ENCODE peak calls at places on chromosomes 16 and 17, in ten cellular contexts. One of them, this sample, is unnamed.

GRCh38 chr16:85781685-85782370 is 17.5 kb downstream of the EMC8 start:
- DNase-seq in fibroblast of lung: peak
- DNase-seq in astrocyte of the spinal cord: peak
- DNase-seq in lower leg skin: no peak
- DNase-seq in sigmoid colon: peak
- DNase-seq in OCI-LY7: no peak
- DNase-seq in heart right ventricle: peak
- DNase-seq in choroid plexus epithelial cell: peak
- DNase-seq in dorsolateral prefrontal cortex: peak
- DNase-seq in IMR-90: peak
- DNase-seq in this sample: peak

GRCh38 chr16:23496826-23497542 is 13.3 kb downstream of the GGA2 start:
- DNase-seq in fibroblast of lung: peak
- DNase-seq in astrocyte of the spinal cord: no peak
- DNase-seq in lower leg skin: peak
- DNase-seq in sigmoid colon: no peak
- DNase-seq in OCI-LY7: no peak
- DNase-seq in heart right ventricle: no peak
- DNase-seq in choroid plexus epithelial cell: peak
- DNase-seq in dorsolateral prefrontal cortex: no peak
- DNase-seq in IMR-90: peak
- DNase-seq in this sample: peak

GRCh38 chr17:74528491-74529199 is 2.6 kb downstream of the CD300LB start:
- DNase-seq in fibroblast of lung: no peak
- DNase-seq in astrocyte of the spinal cord: no peak
- DNase-seq in lower leg skin: peak
- DNase-seq in sigmoid colon: peak
- DNase-seq in OCI-LY7: peak
- DNase-seq in heart right ventricle: peak
- DNase-seq in choroid plexus epithelial cell: no peak
- DNase-seq in dorsolateral prefrontal cortex: no peak
- DNase-seq in IMR-90: no peak
- DNase-seq in this sample: no peak

GRCh38 chr16:17001471-17001870 is 469.3 kb downstream of the XYLT1 start:
- DNase-seq in fibroblast of lung: no peak
- DNase-seq in astrocyte of the spinal cord: no peak
- DNase-seq in lower leg skin: no peak
- DNase-seq in sigmoid colon: no peak
- DNase-seq in OCI-LY7: no peak
- DNase-seq in heart right ventricle: no peak
- DNase-seq in choroid plexus epithelial cell: no peak
- DNase-seq in dorsolateral prefrontal cortex: no peak
- DNase-seq in IMR-90: no peak
- DNase-seq in this sample: no peak

GRCh38 chr17:45873728-45874127 is 20.6 kb upstream of the MAPT start:
- DNase-seq in fibroblast of lung: no peak
- DNase-seq in astrocyte of the spinal cord: no peak
- DNase-seq in lower leg skin: no peak
- DNase-seq in sigmoid colon: no peak
- DNase-seq in OCI-LY7: no peak
- DNase-seq in heart right ventricle: no peak
- DNase-seq in choroid plexus epithelial cell: no peak
- DNase-seq in dorsolateral prefrontal cortex: no peak
- DNase-seq in IMR-90: no peak
- DNase-seq in this sample: no peak

GRCh38 chr17:73187203-73187769 is 5.6 kb upstream of the COG1 start:
- DNase-seq in fibroblast of lung: no peak
- DNase-seq in astrocyte of the spinal cord: no peak
- DNase-seq in lower leg skin: no peak
- DNase-seq in sigmoid colon: no peak
- DNase-seq in OCI-LY7: no peak
- DNase-seq in heart right ventricle: no peak
- DNase-seq in choroid plexus epithelial cell: no peak
- DNase-seq in dorsolateral prefrontal cortex: no peak
- DNase-seq in IMR-90: no peak
- DNase-seq in this sample: no peak

GRCh38 chr16:8921626-8921984 is 39.5 kb downstream of the LITAFD start:
- DNase-seq in fibroblast of lung: no peak
- DNase-seq in astrocyte of the spinal cord: no peak
- DNase-seq in lower leg skin: peak
- DNase-seq in sigmoid colon: no peak
- DNase-seq in OCI-LY7: no peak
- DNase-seq in heart right ventricle: no peak
- DNase-seq in choroid plexus epithelial cell: no peak
- DNase-seq in dorsolateral prefrontal cortex: no peak
- DNase-seq in IMR-90: no peak
- DNase-seq in this sample: no peak

GRCh38 chr17:50423553-50424159 is 2.4 kb upstream of the ACSF2 start:
- DNase-seq in fibroblast of lung: peak
- DNase-seq in astrocyte of the spinal cord: peak
- DNase-seq in lower leg skin: no peak
- DNase-seq in sigmoid colon: peak
- DNase-seq in OCI-LY7: peak
- DNase-seq in heart right ventricle: no peak
- DNase-seq in choroid plexus epithelial cell: peak
- DNase-seq in dorsolateral prefrontal cortex: no peak
- DNase-seq in IMR-90: peak
- DNase-seq in this sample: peak

GRCh38 chr17:13046361-13046760 is 28.5 kb upstream of the ELAC2 start:
- DNase-seq in fibroblast of lung: no peak
- DNase-seq in astrocyte of the spinal cord: no peak
- DNase-seq in lower leg skin: peak
- DNase-seq in sigmoid colon: no peak
- DNase-seq in OCI-LY7: no peak
- DNase-seq in heart right ventricle: no peak
- DNase-seq in choroid plexus epithelial cell: no peak
- DNase-seq in dorsolateral prefrontal cortex: no peak
- DNase-seq in IMR-90: no peak
- DNase-seq in this sample: no peak

GRCh38 chr17:77313831-77314230 is 173.1 kb downstream of the SEC14L1 start:
- DNase-seq in fibroblast of lung: no peak
- DNase-seq in astrocyte of the spinal cord: no peak
- DNase-seq in lower leg skin: peak
- DNase-seq in sigmoid colon: peak
- DNase-seq in OCI-LY7: no peak
- DNase-seq in heart right ventricle: no peak
- DNase-seq in choroid plexus epithelial cell: no peak
- DNase-seq in dorsolateral prefrontal cortex: no peak
- DNase-seq in IMR-90: no peak
- DNase-seq in this sample: no peak

GRCh38 chr17:8382052-8382879 is 727 bp downstream of the RPL26 start:
- DNase-seq in fibroblast of lung: peak
- DNase-seq in astrocyte of the spinal cord: peak
- DNase-seq in lower leg skin: no peak
- DNase-seq in sigmoid colon: no peak
- DNase-seq in OCI-LY7: peak
- DNase-seq in heart right ventricle: no peak
- DNase-seq in choroid plexus epithelial cell: peak
- DNase-seq in dorsolateral prefrontal cortex: no peak
- DNase-seq in IMR-90: no peak
- DNase-seq in this sample: peak

GRCh38 chr16:89378947-89379771 is 111.2 kb downstream of the ANKRD11 start:
- DNase-seq in fibroblast of lung: no peak
- DNase-seq in astrocyte of the spinal cord: no peak
- DNase-seq in lower leg skin: no peak
- DNase-seq in sigmoid colon: peak
- DNase-seq in OCI-LY7: peak
- DNase-seq in heart right ventricle: no peak
- DNase-seq in choroid plexus epithelial cell: no peak
- DNase-seq in dorsolateral prefrontal cortex: no peak
- DNase-seq in IMR-90: no peak
- DNase-seq in this sample: no peak

GRCh38 chr17:2707721-2708584 is 3.6 kb downstream of the CLUH start:
- DNase-seq in fibroblast of lung: peak
- DNase-seq in astrocyte of the spinal cord: no peak
- DNase-seq in lower leg skin: peak
- DNase-seq in sigmoid colon: peak
- DNase-seq in OCI-LY7: peak
- DNase-seq in heart right ventricle: peak
- DNase-seq in choroid plexus epithelial cell: peak
- DNase-seq in dorsolateral prefrontal cortex: peak
- DNase-seq in IMR-90: no peak
- DNase-seq in this sample: peak

GRCh38 chr17:40820228-40820838 is 2.1 kb downstream of the KRT10 start:
- DNase-seq in fibroblast of lung: no peak
- DNase-seq in astrocyte of the spinal cord: no peak
- DNase-seq in lower leg skin: no peak
- DNase-seq in sigmoid colon: no peak
- DNase-seq in OCI-LY7: no peak
- DNase-seq in heart right ventricle: no peak
- DNase-seq in choroid plexus epithelial cell: no peak
- DNase-seq in dorsolateral prefrontal cortex: no peak
- DNase-seq in IMR-90: no peak
- DNase-seq in this sample: no peak

GRCh38 chr17:42112552-42113176 is at the start of gene DHX58:
- DNase-seq in fibroblast of lung: peak
- DNase-seq in astrocyte of the spinal cord: peak
- DNase-seq in lower leg skin: peak
- DNase-seq in sigmoid colon: peak
- DNase-seq in OCI-LY7: peak
- DNase-seq in heart right ventricle: peak
- DNase-seq in choroid plexus epithelial cell: peak
- DNase-seq in dorsolateral prefrontal cortex: no peak
- DNase-seq in IMR-90: peak
- DNase-seq in this sample: peak
- H3K4me3 ChIP-seq in fibroblast of lung: peak
- H3K4me3 ChIP-seq in astrocyte of the spinal cord: no peak
- H3K4me3 ChIP-seq in lower leg skin: peak
- H3K4me3 ChIP-seq in sigmoid colon: peak
- H3K4me3 ChIP-seq in OCI-LY7: peak
- H3K4me3 ChIP-seq in heart right ventricle: peak
- H3K4me3 ChIP-seq in choroid plexus epithelial cell: peak
- H3K4me3 ChIP-seq in dorsolateral prefrontal cortex: peak
- H3K4me3 ChIP-seq in IMR-90: peak
- H3K4me3 ChIP-seq in this sample: peak

GRCh38 chr16:647173-647902 is 1.8 kb upstream of the WDR90 start:
- DNase-seq in fibroblast of lung: no peak
- DNase-seq in astrocyte of the spinal cord: no peak
- DNase-seq in lower leg skin: no peak
- DNase-seq in sigmoid colon: no peak
- DNase-seq in OCI-LY7: no peak
- DNase-seq in heart right ventricle: no peak
- DNase-seq in choroid plexus epithelial cell: no peak
- DNase-seq in dorsolateral prefrontal cortex: no peak
- DNase-seq in IMR-90: no peak
- DNase-seq in this sample: no peak

GRCh38 chr16:649646-650045 is 481 bp downstream of the WDR90 start:
- DNase-seq in fibroblast of lung: no peak
- DNase-seq in astrocyte of the spinal cord: no peak
- DNase-seq in lower leg skin: no peak
- DNase-seq in sigmoid colon: no peak
- DNase-seq in OCI-LY7: peak
- DNase-seq in heart right ventricle: no peak
- DNase-seq in choroid plexus epithelial cell: no peak
- DNase-seq in dorsolateral prefrontal cortex: no peak
- DNase-seq in IMR-90: no peak
- DNase-seq in this sample: no peak

GRCh38 chr16:646679-647172 is 2.4 kb upstream of the WDR90 start:
- DNase-seq in fibroblast of lung: no peak
- DNase-seq in astrocyte of the spinal cord: no peak
- DNase-seq in lower leg skin: no peak
- DNase-seq in sigmoid colon: no peak
- DNase-seq in OCI-LY7: no peak
- DNase-seq in heart right ventricle: no peak
- DNase-seq in choroid plexus epithelial cell: no peak
- DNase-seq in dorsolateral prefrontal cortex: no peak
- DNase-seq in IMR-90: no peak
- DNase-seq in this sample: no peak

GRCh38 chr16:648786-649589 is at the start of gene WDR90:
- DNase-seq in fibroblast of lung: peak
- DNase-seq in astrocyte of the spinal cord: peak
- DNase-seq in lower leg skin: peak
- DNase-seq in sigmoid colon: peak
- DNase-seq in OCI-LY7: peak
- DNase-seq in heart right ventricle: peak
- DNase-seq in choroid plexus epithelial cell: peak
- DNase-seq in dorsolateral prefrontal cortex: peak
- DNase-seq in IMR-90: peak
- DNase-seq in this sample: peak

GRCh38 chr16:648071-648785 is 937 bp upstream of the WDR90 start:
- DNase-seq in fibroblast of lung: no peak
- DNase-seq in astrocyte of the spinal cord: no peak
- DNase-seq in lower leg skin: no peak
- DNase-seq in sigmoid colon: no peak
- DNase-seq in OCI-LY7: peak
- DNase-seq in heart right ventricle: no peak
- DNase-seq in choroid plexus epithelial cell: peak
- DNase-seq in dorsolateral prefrontal cortex: no peak
- DNase-seq in IMR-90: no peak
- DNase-seq in this sample: peak
- TF ChIP-seq CTCF in fibroblast of lung: peak
- TF ChIP-seq CTCF in astrocyte of the spinal cord: peak
- TF ChIP-seq CTCF in lower leg skin: no peak
- TF ChIP-seq CTCF in sigmoid colon: no peak
- TF ChIP-seq CTCF in OCI-LY7: peak
- TF ChIP-seq CTCF in heart right ventricle: no peak
- TF ChIP-seq CTCF in choroid plexus epithelial cell: peak
- TF ChIP-seq CTCF in dorsolateral prefrontal cortex: no peak
- TF ChIP-seq CTCF in IMR-90: peak
- TF ChIP-seq CTCF in this sample: peak

GRCh38 chr16:66444049-66444481 is 17.0 kb downstream of the BEAN1 start:
- DNase-seq in fibroblast of lung: no peak
- DNase-seq in astrocyte of the spinal cord: no peak
- DNase-seq in lower leg skin: peak
- DNase-seq in sigmoid colon: no peak
- DNase-seq in OCI-LY7: no peak
- DNase-seq in heart right ventricle: no peak
- DNase-seq in choroid plexus epithelial cell: no peak
- DNase-seq in dorsolateral prefrontal cortex: no peak
- DNase-seq in IMR-90: no peak
- DNase-seq in this sample: no peak
- H3K4me3 ChIP-seq in fibroblast of lung: no peak
- H3K4me3 ChIP-seq in astrocyte of the spinal cord: no peak
- H3K4me3 ChIP-seq in lower leg skin: no peak
- H3K4me3 ChIP-seq in sigmoid colon: no peak
- H3K4me3 ChIP-seq in OCI-LY7: no peak
- H3K4me3 ChIP-seq in heart right ventricle: no peak
- H3K4me3 ChIP-seq in choroid plexus epithelial cell: no peak
- H3K4me3 ChIP-seq in dorsolateral prefrontal cortex: no peak
- H3K4me3 ChIP-seq in IMR-90: no peak
- H3K4me3 ChIP-seq in this sample: no peak

DNA sequence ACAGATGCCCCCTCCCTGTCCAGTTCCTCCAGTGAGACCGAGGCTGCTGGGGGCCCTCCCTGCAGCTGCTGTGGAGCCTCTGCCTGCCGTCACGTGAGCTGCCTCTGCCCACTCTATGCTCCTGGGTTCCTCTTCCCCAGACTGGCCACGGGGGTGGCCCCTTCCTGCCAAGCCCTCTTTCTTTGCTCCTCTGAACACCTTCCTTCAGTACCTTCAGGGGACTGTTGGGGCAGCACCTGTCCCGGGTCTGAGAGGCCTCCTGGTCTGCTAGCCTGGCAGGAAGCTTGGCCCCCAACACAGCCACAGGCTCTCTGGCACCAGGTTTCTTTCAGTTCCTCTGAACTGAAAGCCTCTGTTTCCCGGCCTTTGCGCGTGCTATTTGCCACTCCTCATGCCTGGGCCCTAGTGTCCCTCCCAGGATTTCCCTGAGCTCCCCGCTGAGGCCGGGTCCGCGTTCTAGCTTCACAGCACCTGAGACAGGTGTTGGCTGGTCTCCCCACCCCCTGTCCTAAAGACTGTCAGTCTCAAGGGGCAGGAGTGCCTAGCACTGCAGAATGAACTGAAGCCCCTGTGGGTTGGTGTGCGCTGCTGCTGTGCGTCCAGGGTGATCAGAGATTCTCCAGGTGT is 6.6 kb upstream of the ATP6V0C start:
- DNase-seq in fibroblast of lung: no peak
- DNase-seq in astrocyte of the spinal cord: no peak
- DNase-seq in lower leg skin: no peak
- DNase-seq in sigmoid colon: peak
- DNase-seq in OCI-LY7: peak
- DNase-seq in heart right ventricle: no peak
- DNase-seq in choroid plexus epithelial cell: no peak
- DNase-seq in dorsolateral prefrontal cortex: no peak
- DNase-seq in IMR-90: no peak
- DNase-seq in this sample: no peak
- TF ChIP-seq CTCF in fibroblast of lung: no peak
- TF ChIP-seq CTCF in astrocyte of the spinal cord: no peak
- TF ChIP-seq CTCF in lower leg skin: no peak
- TF ChIP-seq CTCF in sigmoid colon: no peak
- TF ChIP-seq CTCF in OCI-LY7: peak
- TF ChIP-seq CTCF in heart right ventricle: no peak
- TF ChIP-seq CTCF in choroid plexus epithelial cell: no peak
- TF ChIP-seq CTCF in dorsolateral prefrontal cortex: no peak
- TF ChIP-seq CTCF in IMR-90: no peak
- TF ChIP-seq CTCF in this sample: no peak

This sample was measured in cardiac fibroblast.